ENCODE peak calls at places on chromosomes 13 and 19, in ten cellular contexts. D, W, J, L, B, C, E, H, Q and M are unnamed samples.

GRCh38 chr13:45737571-45738002 is 35.5 kb downstream of the CBY2 start:
- DNase-seq in D (no peak), W (no peak), J (no peak), L (no peak), B (no peak), C (no peak), E (no peak), H (no peak), Q (peak; percentile 62), M (no peak)

GRCh38 chr13:72985610-72986009 is 73.2 kb upstream of the KLF5 start:
- DNase-seq in D (no peak), W (no peak), J (no peak), L (no peak), B (no peak), C (no peak), E (no peak), H (no peak), Q (no peak), M (no peak)

GRCh38 chr13:78743972-78744371 is 85.0 kb upstream of the OBI1 start:
- DNase-seq in D (no peak), W (no peak), J (no peak), L (no peak), B (no peak), C (no peak), E (no peak), H (no peak), Q (no peak), M (no peak)

GRCh38 chr13:33108620-33109019 is 92.4 kb downstream of the KL start:
- DNase-seq in D (no peak), W (no peak), J (no peak), L (no peak), B (no peak), C (no peak), E (no peak), H (no peak), Q (no peak), M (peak; percentile 32)

GRCh38 chr19:288911-289310 is 2.3 kb downstream of the PLPP2 start:
- DNase-seq in D (no peak), W (no peak), J (no peak), L (no peak), B (no peak), C (peak; percentile 31), E (no peak), H (no peak), Q (no peak), M (no peak)

GRCh38 chr19:29645911-29646310 is 19.4 kb upstream of the PLEKHF1 start:
- DNase-seq in D (no peak), W (peak; percentile 54), J (peak; percentile 61), L (no peak), B (peak; percentile 66), C (no peak), E (peak; percentile 48), H (no peak), Q (peak; percentile 49), M (no peak)

GRCh38 chr19:49930483-49931011 is 1.2 kb upstream of the NUP62 start:
- DNase-seq in D (no peak), W (no peak), J (peak; percentile 59), L (no peak), B (no peak), C (peak; percentile 24), E (peak; percentile 34), H (no peak), Q (no peak), M (peak; percentile 27)

GRCh38 chr19:10339380-10339960 is at the start of gene ICAM3:
- DNase-seq in D (no peak), W (no peak), J (no peak), L (peak; percentile 49), B (no peak), C (peak; percentile 58), E (peak; percentile 32), H (no peak), Q (peak; percentile 100), M (no peak)

GRCh38 chr13:24221007-24221406 is 60.5 kb downstream of the SPATA13 start:
- DNase-seq in D (no peak), W (no peak), J (no peak), L (no peak), B (peak; percentile 45), C (no peak), E (no peak), H (no peak), Q (no peak), M (no peak)

GRCh38 chr13:51588406-51588949 is 4.2 kb downstream of the WDFY2 start:
- DNase-seq in D (no peak), W (no peak), J (no peak), L (no peak), B (no peak), C (no peak), E (no peak), H (no peak), Q (no peak), M (peak; percentile 19)

GRCh38 chr13:27379694-27380596 is 44.5 kb upstream of the GTF3A start:
- DNase-seq in D (peak; percentile 55), W (peak; percentile 77), J (no peak), L (no peak), B (peak; percentile 29), C (peak; percentile 88), E (peak; percentile 36), H (no peak), Q (peak; percentile 82), M (peak; percentile 69)

GRCh38 chr19:7916137-7916907 is 1.7 kb downstream of the TGFBR3L start:
- DNase-seq in D (no peak), W (peak; percentile 71), J (no peak), L (no peak), B (no peak), C (peak; percentile 50), E (no peak), H (no peak), Q (peak; percentile 52), M (no peak)

GRCh38 chr19:49846408-49846807 is 4.6 kb upstream of the PTOV1 start:
- DNase-seq in D (no peak), W (no peak), J (no peak), L (no peak), B (no peak), C (no peak), E (no peak), H (no peak), Q (no peak), M (no peak)

GRCh38 chr13:98648676-98649075 is 71.8 kb upstream of the STK24 start:
- DNase-seq in D (no peak), W (no peak), J (no peak), L (no peak), B (no peak), C (peak; percentile 17), E (no peak), H (no peak), Q (no peak), M (no peak)

GRCh38 chr13:50125556-50126377 is 110.5 kb downstream of the KCNRG start:
- DNase-seq in D (peak; percentile 82), W (peak; percentile 96), J (peak; percentile 94), L (peak; percentile 92), B (peak; percentile 49), C (peak; percentile 96), E (peak; percentile 94), H (peak; percentile 94), Q (peak; percentile 98), M (peak; percentile 96)

GRCh38 chr13:41497436-41497835 is 40.1 kb downstream of the RGCC start:
- DNase-seq in D (no peak), W (no peak), J (no peak), L (no peak), B (no peak), C (no peak), E (no peak), H (no peak), Q (no peak), M (no peak)

GRCh38 chr19:16381756-16382401 is 57.3 kb downstream of the KLF2 start:
- DNase-seq in D (no peak), W (peak; percentile 96), J (peak; percentile 93), L (no peak), B (no peak), C (peak; percentile 45), E (peak; percentile 80), H (peak; percentile 93), Q (no peak), M (peak; percentile 86)

GRCh38 chr13:22000191-22000590 is 329.3 kb downstream of the FGF9 start:
- DNase-seq in D (no peak), W (no peak), J (no peak), L (no peak), B (no peak), C (no peak), E (no peak), H (no peak), Q (no peak), M (no peak)

GRCh38 chr13:49112782-49113525 is 107.2 kb upstream of the MLNR start:
- DNase-seq in D (no peak), W (no peak), J (no peak), L (no peak), B (no peak), C (no peak), E (no peak), H (no peak), Q (peak; percentile 71), M (peak; percentile 37)
- H3K4me3 ChIP-seq in D (no peak overlapping the region), W (no peak overlapping the region), J (no peak overlapping the region), L (no peak overlapping the region), B (no peak overlapping the region), C (no peak overlapping the region), E (no peak overlapping the region), H (no peak overlapping the region), Q (peak overlapping the region; percentile 88), M (no peak overlapping the region)

GRCh38 chr19:44645407-44646048 is 1.8 kb downstream of the PVR start:
- DNase-seq in D (no peak), W (no peak), J (no peak), L (no peak), B (no peak), C (no peak), E (no peak), H (no peak), Q (no peak), M (no peak)
- H3K4me3 ChIP-seq in D (peak overlapping the region; percentile 60), W (no peak overlapping the region), J (no peak overlapping the region), L (no peak overlapping the region), B (peak overlapping the region; percentile 7), C (no peak overlapping the region), E (peak overlapping the region; percentile 32), H (no peak overlapping the region), Q (no peak overlapping the region), M (no peak overlapping the region)

GRCh38 chr13:52849727-52850395 is 1.4 kb upstream of the PCDH8 start:
- DNase-seq in D (no peak), W (no peak), J (no peak), L (no peak), B (no peak), C (no peak), E (no peak), H (no peak), Q (no peak), M (no peak)
- H3K4me3 ChIP-seq in D (no peak overlapping the region), W (no peak overlapping the region), J (no peak overlapping the region), L (no peak overlapping the region), B (no peak overlapping the region), C (no peak overlapping the region), E (peak overlapping the region; percentile 71), H (no peak overlapping the region), Q (no peak overlapping the region), M (no peak overlapping the region)

GRCh38 chr19:58439576-58440554 is at the start of gene ZNF132:
- DNase-seq in D (peak; percentile 71), W (peak; percentile 98), J (peak; percentile 99), L (peak; percentile 97), B (peak; percentile 99), C (peak; percentile 96), E (peak; percentile 97), H (peak; percentile 99), Q (no peak), M (peak; percentile 100)

DNA sequence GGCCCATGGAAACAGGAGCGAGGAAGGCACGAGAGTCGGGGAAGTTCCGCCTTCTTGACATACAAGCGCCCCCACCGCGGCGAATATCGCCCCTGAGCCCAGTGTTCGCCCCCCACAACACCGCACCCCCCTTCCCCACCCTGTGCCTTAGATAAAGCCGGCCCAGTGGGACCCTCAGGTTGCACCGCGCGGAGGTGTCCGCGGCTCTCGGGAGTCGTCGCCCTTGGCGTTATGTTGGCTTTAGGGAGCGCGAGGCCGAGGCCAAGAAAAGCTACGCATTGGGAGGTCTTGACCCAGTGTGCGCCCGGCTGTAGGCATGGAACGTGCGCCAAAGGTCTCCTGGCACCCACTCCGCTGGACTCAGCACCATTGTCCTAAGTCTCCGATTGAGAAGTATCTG is 603 bp upstream of the ZNF132 start:
- DNase-seq in D (no peak), W (no peak), J (no peak), L (no peak), B (no peak), C (no peak), E (no peak), H (no peak), Q (no peak), M (no peak)
- H3K4me3 ChIP-seq in D (no peak overlapping the region), W (peak overlapping the region; percentile 59), J (peak overlapping the region; percentile 86), L (peak overlapping the region; percentile 38), B (peak overlapping the region; percentile 79), C (peak overlapping the region; percentile 46), E (peak overlapping the region; percentile 84), H (peak overlapping the region; percentile 78), Q (no peak overlapping the region), M (no peak overlapping the region)